ENCODE peak calls at places on chromosomes 5 and 9, in seven cellular contexts. P is choroid plexus epithelial cell, H is bronchial epithelial cell, Z is EH, S is fibroblast of pulmonary artery, Q is Kasumi-1, U is RWPE1. L is an unnamed sample.

GRCh38 chr9:1429328-1429727 is 379.2 kb downstream of the DMRT2 start:
- DNase-seq in H (peak), U (no peak), P (peak), S (peak), Z (no peak), Q (no peak), L (no peak)

GRCh38 chr5:36948041-36948440 is 71.5 kb downstream of the NIPBL start:
- DNase-seq in Z (peak), S (peak), H (no peak), U (peak), P (peak), Q (no peak), L (no peak)

GRCh38 chr9:13369426-13369825 is 89.9 kb upstream of the MPDZ start:
- DNase-seq in S (no peak), Z (no peak), Q (no peak), U (no peak), H (no peak), P (peak), L (no peak)

GRCh38 chr5:129163979-129164378 is 69.4 kb downstream of the ISOC1 start:
- DNase-seq in P (no peak), Z (no peak), H (no peak), S (no peak), U (no peak), Q (no peak), L (no peak)

GRCh38 chr5:553874-554273 is 29.6 kb upstream of the SLC9A3 start:
- DNase-seq in U (peak), Q (no peak), S (peak), P (peak), Z (peak), H (no peak), L (no peak)

GRCh38 chr9:137052998-137053943 is 590 bp downstream of the ENTPD2 start:
- DNase-seq in U (peak), S (no peak), H (no peak), P (no peak), Z (no peak), Q (no peak), L (no peak)

GRCh38 chr9:38068616-38068865 is 486 bp downstream of the SHB start:
- DNase-seq in Q (peak), H (no peak), U (no peak), S (peak), P (peak), Z (peak), L (no peak)

GRCh38 chr9:70420267-70421019 is 6.0 kb upstream of the KLF9 start:
- DNase-seq in P (peak), H (peak), Z (peak), Q (peak), U (peak), S (peak), L (peak)

GRCh38 chr9:127423934-127424668 is at the start of gene ZNF79:
- DNase-seq in U (peak), H (peak), P (peak), Z (peak), S (peak), Q (peak), L (peak)

GRCh38 chr5:81830602-81831001 is 79.7 kb upstream of the SSBP2 start:
- DNase-seq in H (no peak), Z (no peak), Q (peak), P (no peak), S (no peak), U (no peak), L (no peak)

GRCh38 chr9:128902351-128903078 is 18.3 kb upstream of the PHYHD1 start:
- DNase-seq in P (no peak), S (no peak), U (peak), Z (peak), H (peak), Q (peak), L (peak)

GRCh38 chr5:10788358-10788757 is 27.3 kb upstream of the DAP start:
- DNase-seq in P (no peak), Z (no peak), U (no peak), Q (no peak), H (no peak), S (peak), L (no peak)

GRCh38 chr5:150487199-150488061 is 20.5 kb upstream of the NDST1 start:
- DNase-seq in P (no peak), S (peak), Q (peak), U (peak), Z (peak), H (peak), L (peak)

GRCh38 chr5:135393691-135394090 is 5.3 kb downstream of the MACROH2A1 start:
- DNase-seq in Z (peak), H (no peak), Q (no peak), P (peak), U (no peak), S (no peak), L (no peak)

GRCh38 chr5:164214698-164215097 is 709.3 kb downstream of the MAT2B start:
- DNase-seq in Q (no peak), P (no peak), S (peak), H (peak), Z (no peak), U (no peak), L (no peak)

GRCh38 chr5:168568738-168569137 is 10.4 kb downstream of the PANK3 start:
- DNase-seq in S (no peak), Q (no peak), P (no peak), Z (no peak), H (no peak), U (no peak), L (no peak)

GRCh38 chr5:134177197-134178171 is 734 bp upstream of the SKP1 start:
- DNase-seq in H (peak), U (peak), P (peak), S (peak), Z (peak), Q (peak), L (peak)

GRCh38 chr5:128528126-128528525 is 9.9 kb downstream of the FBN2 start:
- DNase-seq in Q (no peak), S (no peak), U (no peak), H (no peak), P (no peak), Z (no peak), L (no peak)

GRCh38 chr5:172046613-172047012 is 40.2 kb upstream of the FBXW11 start:
- DNase-seq in S (no peak), U (no peak), Z (no peak), H (no peak), P (no peak), Q (no peak), L (no peak)

GRCh38 chr9:93087971-93088655 is 7.9 kb upstream of the CARD19 start:
- DNase-seq in Z (no peak), P (no peak), S (no peak), U (no peak), Q (no peak), H (no peak), L (no peak)

GRCh38 chr9:7974335-7975005 is 174.9 kb upstream of the DMAC1 start:
- DNase-seq in H (no peak), U (no peak), Q (no peak), P (no peak), Z (no peak), S (no peak), L (no peak)

GRCh38 chr5:2006971-2007291 is 124.2 kb upstream of the IRX4 start:
- DNase-seq in Z (no peak), H (no peak), S (no peak), P (no peak), Q (no peak), U (no peak), L (no peak)

GRCh38 chr5:168869615-168870227 is 290.6 kb upstream of the PANK3 start:
- DNase-seq in H (no peak), S (no peak), Q (no peak), P (no peak), U (no peak), Z (no peak), L (no peak)

GRCh38 chr5:113311301-113311700 is 123.5 kb downstream of the TSSK1B start:
- DNase-seq in Z (no peak), P (no peak), Q (no peak), H (peak), S (no peak), U (no peak), L (no peak)

GRCh38 chr5:139655727-139656271 is 7.7 kb downstream of the CXXC5 start:
- DNase-seq in Q (no peak), S (no peak), H (no peak), P (peak), Z (peak), U (no peak), L (no peak)